ENCODE peak calls at places on chromosome X, in seven cellular contexts. B is Peyer's patch; S is A549; C is Caco-2; H is fibroblast of lung; V is cardiac muscle cell; Q is CD4-positive, alpha-beta T cell. P is an unnamed sample.

GRCh38 chrX:115449742-115450141 is 111.2 kb upstream of the PLS3 start:
- DNase-seq in C (no peak), H (peak; percentile 66), V (peak; percentile 82), Q (no peak), S (peak; percentile 3), B (no peak), P (no peak)

GRCh38 chrX:68748030-68748429 is 80.8 kb upstream of the EFNB1 start:
- DNase-seq in H (no peak), C (no peak), S (no peak), Q (no peak), B (no peak), V (no peak), P (no peak)

GRCh38 chrX:28901637-28902036 is 314.4 kb downstream of the IL1RAPL1 start:
- DNase-seq in S (no peak), V (no peak), B (no peak), C (no peak), Q (no peak), H (peak; percentile 47), P (no peak)

GRCh38 chrX:142089193-142089592 is 115.9 kb downstream of the MAGEC2 start:
- DNase-seq in C (no peak), B (no peak), V (peak; percentile 41), H (peak; percentile 48), S (peak; percentile 36), Q (no peak), P (no peak)

GRCh38 chrX:94400488-94400887 is 726.5 kb downstream of the FAM133A start:
- DNase-seq in S (no peak), V (no peak), Q (no peak), H (no peak), B (no peak), C (peak; percentile 24), P (peak; percentile 71)

GRCh38 chrX:150487369-150488094 is 80.9 kb upstream of the MTM1 start:
- DNase-seq in H (no peak), Q (no peak), C (no peak), B (no peak), V (no peak), S (no peak), P (no peak)

GRCh38 chrX:134570899-134571298 is 87.4 kb downstream of the PLAC1 start:
- DNase-seq in V (no peak), C (no peak), S (no peak), Q (no peak), B (no peak), H (no peak), P (no peak)

GRCh38 chrX:14406225-14406624 is 123.1 kb upstream of the GLRA2 start:
- DNase-seq in H (no peak), C (no peak), V (no peak), Q (no peak), B (no peak), S (no peak), P (no peak)

GRCh38 chrX:116204947-116205346 is 34.4 kb downstream of the AGTR2 start:
- DNase-seq in S (peak; percentile 11), H (peak; percentile 22), C (peak; percentile 24), V (peak; percentile 36), B (no peak), Q (no peak), P (no peak)

GRCh38 chrX:80663331-80663730 is 146.3 kb downstream of the BRWD3 start:
- DNase-seq in H (no peak), B (no peak), Q (no peak), C (no peak), V (no peak), S (no peak), P (no peak)

GRCh38 chrX:113059714-113060113 is 219.1 kb upstream of the AMOT start:
- DNase-seq in V (no peak), S (no peak), Q (no peak), B (no peak), H (no peak), C (no peak), P (no peak)

GRCh38 chrX:1661048-1661921 is 46.4 kb downstream of the ASMT start:
- DNase-seq in V (no peak), C (no peak), B (peak; percentile 90), Q (peak; percentile 85), H (no peak), S (peak; percentile 56), P (peak; percentile 98)

GRCh38 chrX:104136241-104137019 is 20.4 kb downstream of the SLC25A53 start:
- DNase-seq in Q (peak; percentile 37), C (peak; percentile 64), V (peak; percentile 92), B (peak; percentile 84), H (peak; percentile 91), S (peak; percentile 87), P (peak; percentile 66)

GRCh38 chrX:41238543-41238942 is 95.4 kb upstream of the DDX3X start:
- DNase-seq in C (no peak), S (peak; percentile 14), B (no peak), H (peak; percentile 23), Q (no peak), V (peak; percentile 61), P (no peak)

GRCh38 chrX:118627084-118627758 is 100.2 kb upstream of the IL13RA1 start:
- DNase-seq in H (no peak), S (peak; percentile 22), B (no peak), Q (no peak), V (no peak), C (peak; percentile 5), P (no peak)

GRCh38 chrX:1442016-1442665 is 10.6 kb downstream of the ASMTL start:
- DNase-seq in S (no peak), Q (peak; percentile 16), B (peak; percentile 40), C (no peak), V (no peak), H (no peak), P (peak; percentile 21)

GRCh38 chrX:49799828-49800227 is 29.3 kb upstream of the PAGE4 start:
- DNase-seq in C (no peak), V (no peak), S (no peak), B (no peak), Q (no peak), H (no peak), P (no peak)
- H3K9me3 ChIP-seq in C (no peaks in the 10 kb centered on the region), V (no peaks in the 10 kb centered on the region), S (no peaks in the 10 kb centered on the region), B (no peaks in the 10 kb centered on the region), Q (no peaks in the 10 kb centered on the region), H (no peaks in the 10 kb centered on the region), P (peaks cover 24% of the 10 kb centered on the region)

GRCh38 chrX:66680451-66680850 is 41.6 kb upstream of the EDA2R start:
- DNase-seq in C (no peak), H (no peak), B (no peak), Q (no peak), V (peak; percentile 16), S (no peak), P (no peak)
- H3K9me3 ChIP-seq in C (no peaks in the 10 kb centered on the region), H (no peaks in the 10 kb centered on the region), B (no peaks in the 10 kb centered on the region), Q (no peaks in the 10 kb centered on the region), V (no peaks in the 10 kb centered on the region), S (no peaks in the 10 kb centered on the region), P (no peaks in the 10 kb centered on the region)

GRCh38 chrX:81890476-81890875 is 688.6 kb downstream of the SH3BGRL start:
- DNase-seq in Q (no peak), C (no peak), H (no peak), B (no peak), V (no peak), S (no peak), P (no peak)
- H3K9me3 ChIP-seq in Q (no peaks in the 10 kb centered on the region), C (no peaks in the 10 kb centered on the region), H (no peaks in the 10 kb centered on the region), B (no peaks in the 10 kb centered on the region), V (no peaks in the 10 kb centered on the region), S (no peaks in the 10 kb centered on the region), P (peaks cover 52% of the 10 kb centered on the region)

DNA sequence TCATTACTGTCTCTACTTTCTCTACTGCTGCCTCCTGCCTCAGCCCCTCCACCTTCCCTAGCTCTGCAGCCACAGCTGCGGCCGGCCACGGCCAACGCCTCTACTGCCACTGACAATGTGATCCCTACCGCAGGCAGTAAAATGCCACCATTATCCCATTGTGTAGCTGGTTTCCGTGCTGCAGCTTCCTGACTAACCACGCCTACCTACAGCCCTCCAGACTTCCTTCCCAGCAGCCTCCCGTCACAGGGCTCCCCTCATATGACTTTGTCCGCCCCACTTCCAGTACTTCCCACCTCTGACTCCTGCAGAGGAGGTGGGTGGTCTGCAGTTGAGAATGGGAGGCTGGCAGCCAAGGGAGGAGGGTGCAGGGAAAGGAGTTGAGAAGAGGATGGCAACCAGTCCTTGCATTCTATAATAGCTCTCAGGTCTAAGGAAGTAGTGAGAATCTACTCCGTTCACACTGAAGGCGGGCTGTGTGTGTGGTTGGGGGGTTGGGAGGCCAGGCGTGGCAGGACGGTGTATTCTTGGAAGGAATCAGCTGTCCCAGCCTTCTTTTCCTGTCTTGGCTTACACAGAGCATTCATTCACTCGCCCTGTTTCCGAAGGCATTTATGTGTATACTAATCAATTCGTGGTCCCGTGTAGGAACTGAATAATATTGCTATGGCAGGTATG is 33.1 kb upstream of the USP51 start:
- DNase-seq in V (no peak), Q (no peak), H (no peak), B (no peak), S (no peak), C (no peak), P (no peak)
- H3K9me3 ChIP-seq in V (no peaks in the 10 kb centered on the region), Q (no peaks in the 10 kb centered on the region), H (no peaks in the 10 kb centered on the region), B (no peaks in the 10 kb centered on the region), S (no peaks in the 10 kb centered on the region), C (no peaks in the 10 kb centered on the region), P (peaks cover 43% of the 10 kb centered on the region)

DNA sequence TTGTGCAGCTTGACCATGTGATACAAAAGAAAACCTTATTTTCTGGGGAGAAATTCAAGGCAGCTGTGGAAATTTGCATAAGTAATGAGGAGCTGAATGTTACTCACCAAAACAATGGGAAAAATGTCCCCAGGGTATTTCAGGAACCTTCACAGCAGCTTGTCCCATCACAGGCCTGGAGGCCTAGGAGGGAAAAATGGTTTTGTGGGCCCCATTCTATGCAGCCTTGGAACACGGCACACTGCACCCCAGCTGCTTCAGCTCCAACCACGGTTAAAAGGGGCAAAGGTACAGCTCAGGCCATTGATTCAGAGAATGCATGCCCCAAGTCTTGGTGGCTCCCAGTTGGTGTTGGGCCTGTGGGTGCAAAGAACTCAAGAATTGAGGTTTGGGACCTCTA is 216.1 kb downstream of the MAGEE1 start:
- DNase-seq in H (no peak), C (no peak), B (no peak), S (no peak), V (no peak), Q (no peak), P (no peak)
- H3K9me3 ChIP-seq in H (no peaks in the 10 kb centered on the region), C (no peaks in the 10 kb centered on the region), B (no peaks in the 10 kb centered on the region), S (no peaks in the 10 kb centered on the region), V (no peaks in the 10 kb centered on the region), Q (no peaks in the 10 kb centered on the region), P (peaks cover 46% of the 10 kb centered on the region)

DNA sequence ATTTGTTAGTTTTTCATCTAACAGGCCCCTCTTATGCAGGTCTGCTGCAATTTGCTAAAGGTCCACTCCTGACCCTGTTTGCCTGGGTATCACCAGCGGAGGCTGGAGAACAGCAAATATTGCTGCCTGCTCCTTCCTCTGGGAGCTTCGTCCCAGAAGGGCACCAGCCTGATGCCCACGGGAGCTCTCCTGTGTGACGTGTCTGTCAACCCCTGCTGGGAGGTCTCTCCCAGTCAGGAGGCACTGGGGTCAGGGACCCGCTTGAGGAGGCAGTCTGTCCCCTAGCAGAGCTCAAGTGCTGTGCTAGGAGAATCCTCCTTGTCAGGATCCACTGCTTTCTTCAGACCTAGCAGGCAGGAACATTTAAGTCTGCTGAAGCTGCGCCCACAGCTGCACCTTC is 30.5 kb downstream of the ATRX start:
- DNase-seq in H (no peak), C (no peak), S (no peak), V (no peak), B (no peak), Q (no peak), P (no peak)
- H3K9me3 ChIP-seq in H (no peaks in the 10 kb centered on the region), C (no peaks in the 10 kb centered on the region), S (peaks cover 2% of the 10 kb centered on the region), V (no peaks in the 10 kb centered on the region), B (no peaks in the 10 kb centered on the region), Q (no peaks in the 10 kb centered on the region), P (peaks cover 9% of the 10 kb centered on the region)

GRCh38 chrX:20727447-20727846 is 460.7 kb upstream of the RPS6KA3 start:
- DNase-seq in H (no peak), Q (no peak), C (peak; percentile 4), B (no peak), S (peak; percentile 38), V (no peak), P (no peak)
- H3K9me3 ChIP-seq in H (no peaks in the 10 kb centered on the region), Q (no peaks in the 10 kb centered on the region), C (no peaks in the 10 kb centered on the region), B (no peaks in the 10 kb centered on the region), S (no peaks in the 10 kb centered on the region), V (peaks cover 4% of the 10 kb centered on the region), P (peaks cover 18% of the 10 kb centered on the region)